ENCODE peak calls at places on chromosomes 2 and 18, in six cellular contexts. C is A549, S is neural crest cell, X is coronary artery, N is H1, M is kidney. Z is an unnamed sample.

GRCh38 chr2:15634846-15635490 is 43.3 kb downstream of the DDX1 start:
- DNase-seq in X (no peak), M (no peak), S (no peak), N (no peak), C (no peak), Z (no peak)

GRCh38 chr2:172087191-172087779 is 2.0 kb downstream of the DLX1 start:
- DNase-seq in S (peak), M (no peak), X (no peak), N (no peak), C (no peak), Z (no peak)

GRCh38 chr2:116133563-116133962 is 1680.9 kb upstream of the DDX18 start:
- DNase-seq in X (no peak), M (no peak), S (no peak), N (no peak), C (no peak), Z (no peak)

GRCh38 chr2:75705921-75706320 is 4.8 kb downstream of the GCFC2 start:
- DNase-seq in X (no peak), M (no peak), N (no peak), S (no peak), C (no peak), Z (no peak)

GRCh38 chr18:44179693-44180092 is 501.0 kb upstream of the SETBP1 start:
- DNase-seq in C (no peak), N (no peak), M (peak), S (no peak), X (no peak), Z (no peak)

GRCh38 chr2:200703132-200703925 is 108.4 kb upstream of the BZW1 start:
- DNase-seq in X (no peak), M (no peak), S (peak), C (peak), N (no peak), Z (peak)

GRCh38 chr18:49628993-49629795 is 67.3 kb downstream of the LIPG start:
- DNase-seq in S (no peak), N (no peak), M (peak), X (peak), C (no peak), Z (no peak)

GRCh38 chr2:144939590-144939989 is 419.7 kb upstream of the ZEB2 start:
- DNase-seq in M (no peak), X (no peak), C (no peak), S (no peak), N (no peak), Z (no peak)

GRCh38 chr2:130795431-130795830 is 40.1 kb downstream of the AMER3 start:
- DNase-seq in M (no peak), X (no peak), N (no peak), C (no peak), S (no peak), Z (no peak)

GRCh38 chr2:45104429-45104828 is 95.2 kb upstream of the SIX2 start:
- DNase-seq in X (no peak), S (no peak), M (no peak), C (no peak), N (no peak), Z (no peak)

GRCh38 chr2:232636788-232637420 is 3.5 kb downstream of the EFHD1 start:
- DNase-seq in N (no peak), C (no peak), S (no peak), M (no peak), X (no peak), Z (no peak)

GRCh38 chr2:121372756-121373353 is 87.9 kb upstream of the TFCP2L1 start:
- DNase-seq in C (no peak), X (no peak), S (no peak), M (no peak), N (no peak), Z (no peak)

GRCh38 chr2:50693285-50693684 is 338.6 kb downstream of the NRXN1 start:
- DNase-seq in X (no peak), C (no peak), S (no peak), M (no peak), N (no peak), Z (no peak)

GRCh38 chr2:113979172-113980128 is 89.6 kb downstream of the ACTR3 start:
- DNase-seq in C (peak), M (peak), X (no peak), S (no peak), N (peak), Z (peak)

GRCh38 chr2:83650156-83650555 is 808.9 kb downstream of the SUCLG1 start:
- DNase-seq in S (no peak), M (no peak), C (no peak), X (no peak), N (no peak), Z (no peak)

GRCh38 chr2:149765636-149766035 is 178.1 kb upstream of the MMADHC start:
- DNase-seq in X (no peak), S (no peak), C (no peak), M (no peak), N (no peak), Z (no peak)

GRCh38 chr2:121400206-121400605 is 115.2 kb upstream of the TFCP2L1 start:
- DNase-seq in M (no peak), X (no peak), S (no peak), N (no peak), C (no peak), Z (no peak)

GRCh38 chr2:215598376-215598975 is 162.6 kb upstream of the FN1 start:
- DNase-seq in M (no peak), N (no peak), C (no peak), S (no peak), X (no peak), Z (no peak)

GRCh38 chr2:223696719-223697118 is 94.6 kb upstream of the SCG2 start:
- DNase-seq in N (no peak), X (no peak), C (peak), S (no peak), M (no peak), Z (no peak)

GRCh38 chr18:55124078-55124477 is 164.8 kb upstream of the CCDC68 start:
- DNase-seq in M (no peak), S (no peak), N (no peak), C (peak), X (no peak), Z (no peak)

GRCh38 chr18:62374410-62374965 is 49.4 kb downstream of the TNFRSF11A start:
- DNase-seq in C (no peak), X (no peak), N (no peak), M (no peak), S (no peak), Z (no peak)

GRCh38 chr2:154403242-154403790 is 295.2 kb upstream of the KCNJ3 start:
- DNase-seq in S (no peak), N (no peak), C (no peak), M (no peak), X (no peak), Z (no peak)

GRCh38 chr2:60554649-60555065 is 1.2 kb upstream of the BCL11A start:
- DNase-seq in S (no peak), N (no peak), M (no peak), X (no peak), C (no peak), Z (peak)

GRCh38 chr2:74548285-74548918 is 5.3 kb downstream of the LOXL3 start:
- DNase-seq in N (no peak), X (peak), M (no peak), S (no peak), C (no peak), Z (no peak)

GRCh38 chr18:36451454-36452251 is 154.1 kb downstream of the FHOD3 start:
- DNase-seq in X (no peak), C (no peak), S (no peak), N (no peak), M (no peak), Z (no peak)

GRCh38 chr2:29522951-29523669 is 398.3 kb downstream of the ALK start:
- DNase-seq in X (no peak), N (no peak), M (no peak), S (no peak), C (peak), Z (no peak)

GRCh38 chr18:55416791-55417190 is 171.2 kb downstream of the TCF4 start:
- DNase-seq in X (no peak), S (no peak), C (no peak), M (no peak), N (no peak), Z (no peak)

GRCh38 chr2:217806480-217806760 is 196.4 kb downstream of the TNS1 start:
- DNase-seq in N (no peak), S (no peak), X (no peak), M (no peak), C (no peak), Z (no peak)

GRCh38 chr2:82120120-82120519 is 1815.6 kb upstream of the LRRTM1 start:
- DNase-seq in S (no peak), X (no peak), M (no peak), N (no peak), C (no peak), Z (no peak)

GRCh38 chr2:228067309-228067708 is 114.2 kb downstream of the SPHKAP start:
- DNase-seq in C (no peak), N (no peak), M (no peak), X (no peak), S (no peak), Z (no peak)

GRCh38 chr2:173750831-173751230 is 214.3 kb downstream of the SP3 start:
- DNase-seq in C (no peak), S (no peak), M (no peak), N (no peak), X (no peak), Z (no peak)

GRCh38 chr2:173751245-173751975 is 213.8 kb downstream of the SP3 start:
- DNase-seq in X (no peak), S (no peak), M (no peak), N (no peak), C (no peak), Z (no peak)

GRCh38 chr2:173750332-173750731 is 214.8 kb downstream of the SP3 start:
- DNase-seq in N (no peak), M (no peak), S (no peak), X (no peak), C (no peak), Z (peak)

GRCh38 chr2:173749315-173749714 is 215.9 kb downstream of the SP3 start:
- DNase-seq in N (no peak), S (no peak), M (no peak), X (no peak), C (peak), Z (no peak)

GRCh38 chr2:173747037-173747436 is 218.1 kb downstream of the SP3 start:
- DNase-seq in N (no peak), C (no peak), S (no peak), X (no peak), M (no peak), Z (no peak)
- TF ChIP-seq CTCF in N (no peak), C (no peak), S (no peak), X (no peak), M (no peak), Z (no peak)

GRCh38 chr18:74623047-74623816 is 25.6 kb downstream of the ZNF407 start:
- DNase-seq in X (no peak), N (no peak), C (no peak), M (no peak), S (no peak), Z (no peak)
- TF ChIP-seq CTCF in X (no peak), N (no peak), C (peak), M (peak), S (peak), Z (peak)

GRCh38 chr2:236607471-236608307 is 38.1 kb downstream of the ACKR3 start:
- DNase-seq in M (no peak), N (no peak), X (no peak), C (peak), S (no peak), Z (no peak)
- TF ChIP-seq CTCF in M (no peak), N (peak), X (no peak), C (no peak), S (peak), Z (no peak)

GRCh38 chr18:47422524-47422923 is 171.1 kb upstream of the SKOR2 start:
- DNase-seq in M (no peak), S (no peak), N (no peak), X (no peak), C (no peak), Z (no peak)
- TF ChIP-seq CTCF in M (no peak), S (no peak), N (no peak), X (no peak), C (no peak), Z (no peak)

Z was measured in endothelial cell.